ENCODE peak calls at places on chromosomes 11 and 22, in ten cellular contexts. One of them, this sample, is unnamed.

GRCh38 chr11:129720994-129721393 is 94.7 kb upstream of the TMEM45B start:
- DNase-seq in amygdala: no peak
- DNase-seq in stimulated activated CD4-positive, alpha-beta T cell treated with anti-CD3 and anti-CD28 coated beads, Interleukin-4, amount 100 ng/mL, for 4 hours: no peak
- DNase-seq in activated CD4-positive, CD25-positive, alpha-beta regulatory T cell treated with anti-CD3 and anti-CD28 coated beads, Interleukin-2, amount 50 U/mL, for 16 hours: no peak
- DNase-seq in astrocyte of the hippocampus: no peak
- DNase-seq in HTR-8/SVneo: no peak
- DNase-seq in Calu3: no peak
- DNase-seq in thyroid gland: no peak
- DNase-seq in EH: no peak
- DNase-seq in GM10248: no peak
- DNase-seq in this sample: no peak

GRCh38 chr22:20509344-20510047 is 2.1 kb downstream of the MED15 start:
- DNase-seq in EH: peak; percentile 97
- DNase-seq in GM10248: no peak
- DNase-seq in stimulated activated CD4-positive, alpha-beta T cell treated with anti-CD3 and anti-CD28 coated beads, Interleukin-4, amount 100 ng/mL, for 4 hours: peak; percentile 65
- DNase-seq in astrocyte of the hippocampus: peak; percentile 95
- DNase-seq in HTR-8/SVneo: peak; percentile 75
- DNase-seq in Calu3: peak; percentile 79
- DNase-seq in amygdala: peak; percentile 11
- DNase-seq in activated CD4-positive, CD25-positive, alpha-beta regulatory T cell treated with anti-CD3 and anti-CD28 coated beads, Interleukin-2, amount 50 U/mL, for 16 hours: peak; percentile 14
- DNase-seq in thyroid gland: peak; percentile 50
- DNase-seq in this sample: peak; percentile 77

GRCh38 chr11:79232346-79232745 is 208.5 kb downstream of the TENM4 start:
- DNase-seq in HTR-8/SVneo: no peak
- DNase-seq in thyroid gland: no peak
- DNase-seq in EH: no peak
- DNase-seq in stimulated activated CD4-positive, alpha-beta T cell treated with anti-CD3 and anti-CD28 coated beads, Interleukin-4, amount 100 ng/mL, for 4 hours: no peak
- DNase-seq in astrocyte of the hippocampus: peak; percentile 56
- DNase-seq in GM10248: no peak
- DNase-seq in Calu3: no peak
- DNase-seq in amygdala: no peak
- DNase-seq in activated CD4-positive, CD25-positive, alpha-beta regulatory T cell treated with anti-CD3 and anti-CD28 coated beads, Interleukin-2, amount 50 U/mL, for 16 hours: no peak
- DNase-seq in this sample: no peak

GRCh38 chr11:108338750-108339149 is 115.9 kb downstream of the ATM start:
- DNase-seq in stimulated activated CD4-positive, alpha-beta T cell treated with anti-CD3 and anti-CD28 coated beads, Interleukin-4, amount 100 ng/mL, for 4 hours: no peak
- DNase-seq in EH: no peak
- DNase-seq in HTR-8/SVneo: no peak
- DNase-seq in activated CD4-positive, CD25-positive, alpha-beta regulatory T cell treated with anti-CD3 and anti-CD28 coated beads, Interleukin-2, amount 50 U/mL, for 16 hours: no peak
- DNase-seq in GM10248: no peak
- DNase-seq in astrocyte of the hippocampus: no peak
- DNase-seq in thyroid gland: no peak
- DNase-seq in amygdala: no peak
- DNase-seq in Calu3: no peak
- DNase-seq in this sample: no peak

GRCh38 chr22:42114721-42115120 is 15.9 kb downstream of the CYP2D6 start:
- DNase-seq in Calu3: no peak
- DNase-seq in activated CD4-positive, CD25-positive, alpha-beta regulatory T cell treated with anti-CD3 and anti-CD28 coated beads, Interleukin-2, amount 50 U/mL, for 16 hours: no peak
- DNase-seq in amygdala: no peak
- DNase-seq in thyroid gland: no peak
- DNase-seq in stimulated activated CD4-positive, alpha-beta T cell treated with anti-CD3 and anti-CD28 coated beads, Interleukin-4, amount 100 ng/mL, for 4 hours: no peak
- DNase-seq in astrocyte of the hippocampus: no peak
- DNase-seq in EH: peak; percentile 29
- DNase-seq in GM10248: no peak
- DNase-seq in HTR-8/SVneo: no peak
- DNase-seq in this sample: no peak

GRCh38 chr11:8011981-8012444 is 24.9 kb downstream of the EIF3F start:
- DNase-seq in EH: peak; percentile 98
- DNase-seq in HTR-8/SVneo: peak; percentile 48
- DNase-seq in amygdala: no peak
- DNase-seq in activated CD4-positive, CD25-positive, alpha-beta regulatory T cell treated with anti-CD3 and anti-CD28 coated beads, Interleukin-2, amount 50 U/mL, for 16 hours: no peak
- DNase-seq in Calu3: no peak
- DNase-seq in astrocyte of the hippocampus: peak; percentile 90
- DNase-seq in stimulated activated CD4-positive, alpha-beta T cell treated with anti-CD3 and anti-CD28 coated beads, Interleukin-4, amount 100 ng/mL, for 4 hours: no peak
- DNase-seq in thyroid gland: no peak
- DNase-seq in GM10248: no peak
- DNase-seq in this sample: no peak

GRCh38 chr11:114284021-114284420 is 12.2 kb upstream of the NNMT start:
- DNase-seq in stimulated activated CD4-positive, alpha-beta T cell treated with anti-CD3 and anti-CD28 coated beads, Interleukin-4, amount 100 ng/mL, for 4 hours: no peak
- DNase-seq in Calu3: no peak
- DNase-seq in amygdala: no peak
- DNase-seq in thyroid gland: no peak
- DNase-seq in EH: no peak
- DNase-seq in astrocyte of the hippocampus: no peak
- DNase-seq in GM10248: no peak
- DNase-seq in activated CD4-positive, CD25-positive, alpha-beta regulatory T cell treated with anti-CD3 and anti-CD28 coated beads, Interleukin-2, amount 50 U/mL, for 16 hours: no peak
- DNase-seq in HTR-8/SVneo: no peak
- DNase-seq in this sample: no peak

GRCh38 chr11:113163291-113164030 is 150.9 kb upstream of the TTC12 start:
- DNase-seq in GM10248: no peak
- DNase-seq in astrocyte of the hippocampus: no peak
- DNase-seq in activated CD4-positive, CD25-positive, alpha-beta regulatory T cell treated with anti-CD3 and anti-CD28 coated beads, Interleukin-2, amount 50 U/mL, for 16 hours: no peak
- DNase-seq in thyroid gland: peak; percentile 76
- DNase-seq in amygdala: no peak
- DNase-seq in Calu3: no peak
- DNase-seq in HTR-8/SVneo: no peak
- DNase-seq in stimulated activated CD4-positive, alpha-beta T cell treated with anti-CD3 and anti-CD28 coated beads, Interleukin-4, amount 100 ng/mL, for 4 hours: no peak
- DNase-seq in EH: no peak
- DNase-seq in this sample: peak; percentile 43

GRCh38 chr11:2534131-2534956 is 89.5 kb downstream of the KCNQ1 start:
- DNase-seq in amygdala: no peak
- DNase-seq in astrocyte of the hippocampus: peak; percentile 14
- DNase-seq in activated CD4-positive, CD25-positive, alpha-beta regulatory T cell treated with anti-CD3 and anti-CD28 coated beads, Interleukin-2, amount 50 U/mL, for 16 hours: no peak
- DNase-seq in Calu3: peak; percentile 77
- DNase-seq in GM10248: no peak
- DNase-seq in thyroid gland: peak; percentile 4
- DNase-seq in EH: no peak
- DNase-seq in stimulated activated CD4-positive, alpha-beta T cell treated with anti-CD3 and anti-CD28 coated beads, Interleukin-4, amount 100 ng/mL, for 4 hours: no peak
- DNase-seq in HTR-8/SVneo: no peak
- DNase-seq in this sample: no peak

GRCh38 chr11:134545521-134545920 is 133.5 kb upstream of the B3GAT1 start:
- DNase-seq in EH: no peak
- DNase-seq in stimulated activated CD4-positive, alpha-beta T cell treated with anti-CD3 and anti-CD28 coated beads, Interleukin-4, amount 100 ng/mL, for 4 hours: no peak
- DNase-seq in HTR-8/SVneo: no peak
- DNase-seq in GM10248: no peak
- DNase-seq in activated CD4-positive, CD25-positive, alpha-beta regulatory T cell treated with anti-CD3 and anti-CD28 coated beads, Interleukin-2, amount 50 U/mL, for 16 hours: no peak
- DNase-seq in Calu3: no peak
- DNase-seq in amygdala: no peak
- DNase-seq in thyroid gland: no peak
- DNase-seq in astrocyte of the hippocampus: no peak
- DNase-seq in this sample: no peak

GRCh38 chr22:29457730-29458129 is 19.3 kb downstream of the RFPL1 start:
- DNase-seq in amygdala: no peak
- DNase-seq in stimulated activated CD4-positive, alpha-beta T cell treated with anti-CD3 and anti-CD28 coated beads, Interleukin-4, amount 100 ng/mL, for 4 hours: no peak
- DNase-seq in HTR-8/SVneo: peak; percentile 66
- DNase-seq in EH: peak; percentile 58
- DNase-seq in Calu3: peak; percentile 51
- DNase-seq in GM10248: peak; percentile 75
- DNase-seq in thyroid gland: no peak
- DNase-seq in astrocyte of the hippocampus: peak; percentile 49
- DNase-seq in activated CD4-positive, CD25-positive, alpha-beta regulatory T cell treated with anti-CD3 and anti-CD28 coated beads, Interleukin-2, amount 50 U/mL, for 16 hours: no peak
- DNase-seq in this sample: peak; percentile 75

GRCh38 chr11:106770489-106771100 is 247.7 kb downstream of the GUCY1A2 start:
- DNase-seq in EH: no peak
- DNase-seq in Calu3: no peak
- DNase-seq in GM10248: no peak
- DNase-seq in thyroid gland: no peak
- DNase-seq in amygdala: no peak
- DNase-seq in astrocyte of the hippocampus: no peak
- DNase-seq in activated CD4-positive, CD25-positive, alpha-beta regulatory T cell treated with anti-CD3 and anti-CD28 coated beads, Interleukin-2, amount 50 U/mL, for 16 hours: no peak
- DNase-seq in HTR-8/SVneo: no peak
- DNase-seq in stimulated activated CD4-positive, alpha-beta T cell treated with anti-CD3 and anti-CD28 coated beads, Interleukin-4, amount 100 ng/mL, for 4 hours: no peak
- DNase-seq in this sample: no peak

GRCh38 chr22:32181043-32181442 is 21.9 kb upstream of the C22orf42 start:
- DNase-seq in GM10248: no peak
- DNase-seq in astrocyte of the hippocampus: no peak
- DNase-seq in stimulated activated CD4-positive, alpha-beta T cell treated with anti-CD3 and anti-CD28 coated beads, Interleukin-4, amount 100 ng/mL, for 4 hours: no peak
- DNase-seq in HTR-8/SVneo: no peak
- DNase-seq in thyroid gland: no peak
- DNase-seq in amygdala: no peak
- DNase-seq in activated CD4-positive, CD25-positive, alpha-beta regulatory T cell treated with anti-CD3 and anti-CD28 coated beads, Interleukin-2, amount 50 U/mL, for 16 hours: no peak
- DNase-seq in EH: no peak
- DNase-seq in Calu3: no peak
- DNase-seq in this sample: no peak

GRCh38 chr22:27662359-27663030 is 139.1 kb downstream of the MN1 start:
- DNase-seq in EH: no peak
- DNase-seq in activated CD4-positive, CD25-positive, alpha-beta regulatory T cell treated with anti-CD3 and anti-CD28 coated beads, Interleukin-2, amount 50 U/mL, for 16 hours: no peak
- DNase-seq in Calu3: no peak
- DNase-seq in GM10248: no peak
- DNase-seq in thyroid gland: peak; percentile 20
- DNase-seq in astrocyte of the hippocampus: peak; percentile 47
- DNase-seq in amygdala: peak; percentile 39
- DNase-seq in HTR-8/SVneo: no peak
- DNase-seq in stimulated activated CD4-positive, alpha-beta T cell treated with anti-CD3 and anti-CD28 coated beads, Interleukin-4, amount 100 ng/mL, for 4 hours: no peak
- DNase-seq in this sample: no peak

GRCh38 chr11:28228196-28228595 is 120.0 kb downstream of the METTL15 start:
- DNase-seq in activated CD4-positive, CD25-positive, alpha-beta regulatory T cell treated with anti-CD3 and anti-CD28 coated beads, Interleukin-2, amount 50 U/mL, for 16 hours: no peak
- DNase-seq in amygdala: no peak
- DNase-seq in HTR-8/SVneo: peak; percentile 4
- DNase-seq in Calu3: no peak
- DNase-seq in stimulated activated CD4-positive, alpha-beta T cell treated with anti-CD3 and anti-CD28 coated beads, Interleukin-4, amount 100 ng/mL, for 4 hours: no peak
- DNase-seq in GM10248: no peak
- DNase-seq in EH: peak; percentile 62
- DNase-seq in astrocyte of the hippocampus: peak; percentile 9
- DNase-seq in thyroid gland: no peak
- DNase-seq in this sample: no peak

GRCh38 chr22:42475122-42475521 is 42.9 kb upstream of the NFAM1 start:
- DNase-seq in amygdala: no peak
- DNase-seq in Calu3: no peak
- DNase-seq in EH: no peak
- DNase-seq in HTR-8/SVneo: no peak
- DNase-seq in astrocyte of the hippocampus: no peak
- DNase-seq in GM10248: no peak
- DNase-seq in stimulated activated CD4-positive, alpha-beta T cell treated with anti-CD3 and anti-CD28 coated beads, Interleukin-4, amount 100 ng/mL, for 4 hours: no peak
- DNase-seq in thyroid gland: no peak
- DNase-seq in activated CD4-positive, CD25-positive, alpha-beta regulatory T cell treated with anti-CD3 and anti-CD28 coated beads, Interleukin-2, amount 50 U/mL, for 16 hours: no peak
- DNase-seq in this sample: no peak

GRCh38 chr11:87251560-87251959 is 213.8 kb downstream of the TMEM135 start:
- DNase-seq in astrocyte of the hippocampus: no peak
- DNase-seq in activated CD4-positive, CD25-positive, alpha-beta regulatory T cell treated with anti-CD3 and anti-CD28 coated beads, Interleukin-2, amount 50 U/mL, for 16 hours: no peak
- DNase-seq in stimulated activated CD4-positive, alpha-beta T cell treated with anti-CD3 and anti-CD28 coated beads, Interleukin-4, amount 100 ng/mL, for 4 hours: no peak
- DNase-seq in HTR-8/SVneo: no peak
- DNase-seq in amygdala: no peak
- DNase-seq in GM10248: no peak
- DNase-seq in Calu3: no peak
- DNase-seq in thyroid gland: no peak
- DNase-seq in EH: no peak
- DNase-seq in this sample: no peak

GRCh38 chr11:67295846-67296245 is 6.7 kb downstream of the ANKRD13D start:
- DNase-seq in amygdala: no peak
- DNase-seq in stimulated activated CD4-positive, alpha-beta T cell treated with anti-CD3 and anti-CD28 coated beads, Interleukin-4, amount 100 ng/mL, for 4 hours: no peak
- DNase-seq in activated CD4-positive, CD25-positive, alpha-beta regulatory T cell treated with anti-CD3 and anti-CD28 coated beads, Interleukin-2, amount 50 U/mL, for 16 hours: no peak
- DNase-seq in Calu3: no peak
- DNase-seq in EH: no peak
- DNase-seq in astrocyte of the hippocampus: no peak
- DNase-seq in GM10248: no peak
- DNase-seq in HTR-8/SVneo: no peak
- DNase-seq in thyroid gland: no peak
- DNase-seq in this sample: no peak

GRCh38 chr11:71505001-71505400 is 22.1 kb upstream of the KRTAP5-7 start:
- DNase-seq in amygdala: no peak
- DNase-seq in activated CD4-positive, CD25-positive, alpha-beta regulatory T cell treated with anti-CD3 and anti-CD28 coated beads, Interleukin-2, amount 50 U/mL, for 16 hours: no peak
- DNase-seq in HTR-8/SVneo: no peak
- DNase-seq in astrocyte of the hippocampus: no peak
- DNase-seq in GM10248: no peak
- DNase-seq in stimulated activated CD4-positive, alpha-beta T cell treated with anti-CD3 and anti-CD28 coated beads, Interleukin-4, amount 100 ng/mL, for 4 hours: no peak
- DNase-seq in Calu3: no peak
- DNase-seq in EH: no peak
- DNase-seq in thyroid gland: no peak
- DNase-seq in this sample: no peak

GRCh38 chr22:38412435-38413084 is 42.4 kb downstream of the KCNJ4 start:
- DNase-seq in astrocyte of the hippocampus: no peak
- DNase-seq in activated CD4-positive, CD25-positive, alpha-beta regulatory T cell treated with anti-CD3 and anti-CD28 coated beads, Interleukin-2, amount 50 U/mL, for 16 hours: no peak
- DNase-seq in amygdala: no peak
- DNase-seq in Calu3: peak; percentile 46
- DNase-seq in HTR-8/SVneo: no peak
- DNase-seq in stimulated activated CD4-positive, alpha-beta T cell treated with anti-CD3 and anti-CD28 coated beads, Interleukin-4, amount 100 ng/mL, for 4 hours: no peak
- DNase-seq in GM10248: peak; percentile 75
- DNase-seq in EH: no peak
- DNase-seq in thyroid gland: no peak
- DNase-seq in this sample: peak; percentile 46

GRCh38 chr11:116536416-116536815 is 236.4 kb downstream of the BUD13 start:
- DNase-seq in HTR-8/SVneo: no peak
- DNase-seq in stimulated activated CD4-positive, alpha-beta T cell treated with anti-CD3 and anti-CD28 coated beads, Interleukin-4, amount 100 ng/mL, for 4 hours: no peak
- DNase-seq in thyroid gland: no peak
- DNase-seq in amygdala: no peak
- DNase-seq in astrocyte of the hippocampus: no peak
- DNase-seq in EH: no peak
- DNase-seq in GM10248: no peak
- DNase-seq in Calu3: no peak
- DNase-seq in activated CD4-positive, CD25-positive, alpha-beta regulatory T cell treated with anti-CD3 and anti-CD28 coated beads, Interleukin-2, amount 50 U/mL, for 16 hours: no peak
- DNase-seq in this sample: no peak

GRCh38 chr22:25777870-25778269 is 35.9 kb downstream of the MYO18B start:
- DNase-seq in astrocyte of the hippocampus: peak; percentile 52
- DNase-seq in amygdala: no peak
- DNase-seq in Calu3: peak; percentile 46
- DNase-seq in activated CD4-positive, CD25-positive, alpha-beta regulatory T cell treated with anti-CD3 and anti-CD28 coated beads, Interleukin-2, amount 50 U/mL, for 16 hours: no peak
- DNase-seq in thyroid gland: no peak
- DNase-seq in HTR-8/SVneo: peak; percentile 41
- DNase-seq in GM10248: peak; percentile 51
- DNase-seq in EH: peak; percentile 63
- DNase-seq in stimulated activated CD4-positive, alpha-beta T cell treated with anti-CD3 and anti-CD28 coated beads, Interleukin-4, amount 100 ng/mL, for 4 hours: no peak
- DNase-seq in this sample: peak; percentile 48

GRCh38 chr11:93591247-93591898 is 48.2 kb upstream of the SMCO4 start:
- DNase-seq in Calu3: peak; percentile 43
- DNase-seq in HTR-8/SVneo: no peak
- DNase-seq in thyroid gland: no peak
- DNase-seq in stimulated activated CD4-positive, alpha-beta T cell treated with anti-CD3 and anti-CD28 coated beads, Interleukin-4, amount 100 ng/mL, for 4 hours: no peak
- DNase-seq in activated CD4-positive, CD25-positive, alpha-beta regulatory T cell treated with anti-CD3 and anti-CD28 coated beads, Interleukin-2, amount 50 U/mL, for 16 hours: no peak
- DNase-seq in astrocyte of the hippocampus: peak; percentile 55
- DNase-seq in amygdala: no peak
- DNase-seq in GM10248: no peak
- DNase-seq in EH: peak; percentile 67
- DNase-seq in this sample: peak; percentile 13

GRCh38 chr11:46944356-46944755 is 7.8 kb downstream of the CSTPP1 start:
- DNase-seq in amygdala: no peak
- DNase-seq in astrocyte of the hippocampus: no peak
- DNase-seq in GM10248: no peak
- DNase-seq in stimulated activated CD4-positive, alpha-beta T cell treated with anti-CD3 and anti-CD28 coated beads, Interleukin-4, amount 100 ng/mL, for 4 hours: no peak
- DNase-seq in thyroid gland: no peak
- DNase-seq in EH: no peak
- DNase-seq in activated CD4-positive, CD25-positive, alpha-beta regulatory T cell treated with anti-CD3 and anti-CD28 coated beads, Interleukin-2, amount 50 U/mL, for 16 hours: no peak
- DNase-seq in Calu3: no peak
- DNase-seq in HTR-8/SVneo: no peak
- DNase-seq in this sample: no peak

GRCh38 chr22:17858033-17858432 is 83.8 kb upstream of the BID start:
- DNase-seq in EH: no peak
- DNase-seq in thyroid gland: peak; percentile 77
- DNase-seq in Calu3: no peak
- DNase-seq in activated CD4-positive, CD25-positive, alpha-beta regulatory T cell treated with anti-CD3 and anti-CD28 coated beads, Interleukin-2, amount 50 U/mL, for 16 hours: no peak
- DNase-seq in amygdala: no peak
- DNase-seq in GM10248: no peak
- DNase-seq in stimulated activated CD4-positive, alpha-beta T cell treated with anti-CD3 and anti-CD28 coated beads, Interleukin-4, amount 100 ng/mL, for 4 hours: no peak
- DNase-seq in astrocyte of the hippocampus: no peak
- DNase-seq in HTR-8/SVneo: no peak
- DNase-seq in this sample: no peak

GRCh38 chr11:63671322-63672155 is at the start of gene ATL3:
- DNase-seq in EH: peak; percentile 97
- DNase-seq in amygdala: peak; percentile 94
- DNase-seq in GM10248: peak; percentile 96
- DNase-seq in Calu3: peak; percentile 96
- DNase-seq in HTR-8/SVneo: peak; percentile 88
- DNase-seq in stimulated activated CD4-positive, alpha-beta T cell treated with anti-CD3 and anti-CD28 coated beads, Interleukin-4, amount 100 ng/mL, for 4 hours: peak; percentile 96
- DNase-seq in thyroid gland: peak; percentile 99
- DNase-seq in activated CD4-positive, CD25-positive, alpha-beta regulatory T cell treated with anti-CD3 and anti-CD28 coated beads, Interleukin-2, amount 50 U/mL, for 16 hours: peak; percentile 88
- DNase-seq in astrocyte of the hippocampus: peak; percentile 98
- DNase-seq in this sample: peak; percentile 98

GRCh38 chr22:21567456-21568206 is at the start of gene UBE2L3:
- DNase-seq in thyroid gland: peak; percentile 75
- DNase-seq in astrocyte of the hippocampus: peak; percentile 92
- DNase-seq in HTR-8/SVneo: peak; percentile 75
- DNase-seq in GM10248: peak; percentile 92
- DNase-seq in Calu3: peak; percentile 90
- DNase-seq in stimulated activated CD4-positive, alpha-beta T cell treated with anti-CD3 and anti-CD28 coated beads, Interleukin-4, amount 100 ng/mL, for 4 hours: peak; percentile 81
- DNase-seq in amygdala: peak; percentile 67
- DNase-seq in EH: peak; percentile 83
- DNase-seq in activated CD4-positive, CD25-positive, alpha-beta regulatory T cell treated with anti-CD3 and anti-CD28 coated beads, Interleukin-2, amount 50 U/mL, for 16 hours: peak; percentile 71
- DNase-seq in this sample: peak; percentile 93

GRCh38 chr11:86719781-86720463 is 47.5 kb upstream of the ME3 start:
- DNase-seq in Calu3: no peak
- DNase-seq in amygdala: no peak
- DNase-seq in astrocyte of the hippocampus: peak; percentile 91
- DNase-seq in EH: peak; percentile 97
- DNase-seq in HTR-8/SVneo: peak; percentile 84
- DNase-seq in stimulated activated CD4-positive, alpha-beta T cell treated with anti-CD3 and anti-CD28 coated beads, Interleukin-4, amount 100 ng/mL, for 4 hours: no peak
- DNase-seq in GM10248: no peak
- DNase-seq in thyroid gland: no peak
- DNase-seq in activated CD4-positive, CD25-positive, alpha-beta regulatory T cell treated with anti-CD3 and anti-CD28 coated beads, Interleukin-2, amount 50 U/mL, for 16 hours: no peak
- DNase-seq in this sample: no peak